ENCODE peak calls at places on chromosomes 1 and 21, in five cellular contexts. One of them, this sample, is unnamed.

GRCh38 chr21:27772816-27773215 is 805.9 kb upstream of the ADAMTS5 start:
- DNase-seq in pancreas: no peak
- DNase-seq in activated CD4-positive, CD25-positive, alpha-beta regulatory T cell: no peak
- DNase-seq in ureter: no peak
- DNase-seq in epithelial cell of esophagus: no peak
- DNase-seq in this sample: no peak

GRCh38 chr1:47333922-47334764 is 553 bp downstream of the CMPK1 start:
- DNase-seq in pancreas: peak
- DNase-seq in activated CD4-positive, CD25-positive, alpha-beta regulatory T cell: peak
- DNase-seq in ureter: peak
- DNase-seq in epithelial cell of esophagus: peak
- DNase-seq in this sample: peak

GRCh38 chr1:153260473-153260979 is 1.0 kb downstream of the LORICRIN start:
- DNase-seq in pancreas: no peak
- DNase-seq in activated CD4-positive, CD25-positive, alpha-beta regulatory T cell: no peak
- DNase-seq in ureter: no peak
- DNase-seq in epithelial cell of esophagus: no peak
- DNase-seq in this sample: no peak

GRCh38 chr1:41560496-41560895 is 76.0 kb upstream of the EDN2 start:
- DNase-seq in pancreas: no peak
- DNase-seq in activated CD4-positive, CD25-positive, alpha-beta regulatory T cell: no peak
- DNase-seq in ureter: no peak
- DNase-seq in epithelial cell of esophagus: no peak
- DNase-seq in this sample: no peak

GRCh38 chr1:83764209-83764608 is 234.7 kb downstream of the TTLL7 start:
- DNase-seq in pancreas: no peak
- DNase-seq in activated CD4-positive, CD25-positive, alpha-beta regulatory T cell: no peak
- DNase-seq in ureter: no peak
- DNase-seq in epithelial cell of esophagus: no peak
- DNase-seq in this sample: no peak

GRCh38 chr1:86517336-86517735 is 29.5 kb upstream of the CLCA4 start:
- DNase-seq in pancreas: no peak
- DNase-seq in activated CD4-positive, CD25-positive, alpha-beta regulatory T cell: no peak
- DNase-seq in ureter: no peak
- DNase-seq in epithelial cell of esophagus: peak
- DNase-seq in this sample: no peak

GRCh38 chr1:26225033-26225831 is 8.8 kb upstream of the CEP85 start:
- DNase-seq in pancreas: peak
- DNase-seq in activated CD4-positive, CD25-positive, alpha-beta regulatory T cell: no peak
- DNase-seq in ureter: peak
- DNase-seq in epithelial cell of esophagus: peak
- DNase-seq in this sample: no peak

GRCh38 chr1:38003261-38004250 is 1.8 kb downstream of the FHL3 start:
- DNase-seq in pancreas: no peak
- DNase-seq in activated CD4-positive, CD25-positive, alpha-beta regulatory T cell: no peak
- DNase-seq in ureter: no peak
- DNase-seq in epithelial cell of esophagus: no peak
- DNase-seq in this sample: no peak

GRCh38 chr21:44951186-44951915 is 11.5 kb downstream of the SLX9 start:
- DNase-seq in pancreas: no peak
- DNase-seq in activated CD4-positive, CD25-positive, alpha-beta regulatory T cell: no peak
- DNase-seq in ureter: no peak
- DNase-seq in epithelial cell of esophagus: no peak
- DNase-seq in this sample: no peak

GRCh38 chr21:44640761-44641160 is 3.6 kb downstream of the KRTAP10-10 start:
- DNase-seq in pancreas: no peak
- DNase-seq in activated CD4-positive, CD25-positive, alpha-beta regulatory T cell: no peak
- DNase-seq in ureter: no peak
- DNase-seq in epithelial cell of esophagus: no peak
- DNase-seq in this sample: no peak

GRCh38 chr1:97047412-97047793 is 325.8 kb downstream of the PTBP2 start:
- DNase-seq in pancreas: no peak
- DNase-seq in activated CD4-positive, CD25-positive, alpha-beta regulatory T cell: no peak
- DNase-seq in ureter: no peak
- DNase-seq in epithelial cell of esophagus: no peak
- DNase-seq in this sample: no peak

GRCh38 chr1:171350579-171350978 is 36.6 kb downstream of the FMO4 start:
- DNase-seq in pancreas: no peak
- DNase-seq in activated CD4-positive, CD25-positive, alpha-beta regulatory T cell: no peak
- DNase-seq in ureter: no peak
- DNase-seq in epithelial cell of esophagus: no peak
- DNase-seq in this sample: no peak

GRCh38 chr1:222994506-222995229 is 148.4 kb downstream of the TLR5 start:
- DNase-seq in pancreas: no peak
- DNase-seq in activated CD4-positive, CD25-positive, alpha-beta regulatory T cell: no peak
- DNase-seq in ureter: no peak
- DNase-seq in epithelial cell of esophagus: peak
- DNase-seq in this sample: no peak

GRCh38 chr1:206891412-206891811 is 5.8 kb upstream of the IL24 start:
- DNase-seq in pancreas: no peak
- DNase-seq in activated CD4-positive, CD25-positive, alpha-beta regulatory T cell: no peak
- DNase-seq in ureter: no peak
- DNase-seq in epithelial cell of esophagus: peak
- DNase-seq in this sample: no peak

GRCh38 chr1:108561731-108562326 is 1.9 kb downstream of the EEIG2 start:
- DNase-seq in pancreas: peak
- DNase-seq in activated CD4-positive, CD25-positive, alpha-beta regulatory T cell: peak
- DNase-seq in ureter: peak
- DNase-seq in epithelial cell of esophagus: peak
- DNase-seq in this sample: no peak

GRCh38 chr1:168083456-168084325 is 53.0 kb downstream of the GPR161 start:
- DNase-seq in pancreas: no peak
- DNase-seq in activated CD4-positive, CD25-positive, alpha-beta regulatory T cell: no peak
- DNase-seq in ureter: no peak
- DNase-seq in epithelial cell of esophagus: no peak
- DNase-seq in this sample: no peak

GRCh38 chr1:231991231-231991630 is 364.6 kb downstream of the DISC1 start:
- DNase-seq in pancreas: no peak
- DNase-seq in activated CD4-positive, CD25-positive, alpha-beta regulatory T cell: no peak
- DNase-seq in ureter: no peak
- DNase-seq in epithelial cell of esophagus: no peak
- DNase-seq in this sample: no peak

GRCh38 chr21:39048574-39048973 is 134.7 kb downstream of the PSMG1 start:
- DNase-seq in pancreas: no peak
- DNase-seq in activated CD4-positive, CD25-positive, alpha-beta regulatory T cell: no peak
- DNase-seq in ureter: no peak
- DNase-seq in epithelial cell of esophagus: peak
- DNase-seq in this sample: no peak

GRCh38 chr1:206699626-206700025 is 14.9 kb downstream of the MAPKAPK2 start:
- DNase-seq in pancreas: no peak
- DNase-seq in activated CD4-positive, CD25-positive, alpha-beta regulatory T cell: no peak
- DNase-seq in ureter: no peak
- DNase-seq in epithelial cell of esophagus: no peak
- DNase-seq in this sample: no peak

GRCh38 chr1:31936278-31936965 is 1.7 kb downstream of the PTP4A2 start:
- DNase-seq in pancreas: no peak
- DNase-seq in activated CD4-positive, CD25-positive, alpha-beta regulatory T cell: no peak
- DNase-seq in ureter: no peak
- DNase-seq in epithelial cell of esophagus: peak
- DNase-seq in this sample: no peak

GRCh38 chr21:37375866-37376574 is 9.4 kb downstream of the DYRK1A start:
- DNase-seq in pancreas: no peak
- DNase-seq in activated CD4-positive, CD25-positive, alpha-beta regulatory T cell: no peak
- DNase-seq in ureter: no peak
- DNase-seq in epithelial cell of esophagus: no peak
- DNase-seq in this sample: no peak

GRCh38 chr1:1135339-1136111 is 19.6 kb upstream of the C1orf159 start:
- DNase-seq in pancreas: no peak
- DNase-seq in activated CD4-positive, CD25-positive, alpha-beta regulatory T cell: no peak
- DNase-seq in ureter: no peak
- DNase-seq in epithelial cell of esophagus: no peak
- DNase-seq in this sample: no peak

GRCh38 chr1:180291004-180291403 is 60.9 kb downstream of the LHX4 start:
- DNase-seq in pancreas: no peak
- DNase-seq in activated CD4-positive, CD25-positive, alpha-beta regulatory T cell: no peak
- DNase-seq in ureter: no peak
- DNase-seq in epithelial cell of esophagus: no peak
- DNase-seq in this sample: no peak

GRCh38 chr1:109621402-109622101 is 1.9 kb downstream of the AMPD2 start:
- DNase-seq in pancreas: peak
- DNase-seq in activated CD4-positive, CD25-positive, alpha-beta regulatory T cell: no peak
- DNase-seq in ureter: no peak
- DNase-seq in epithelial cell of esophagus: no peak
- DNase-seq in this sample: peak

GRCh38 chr21:41011968-41012367 is 156.0 kb upstream of the BACE2 start:
- DNase-seq in pancreas: no peak
- DNase-seq in activated CD4-positive, CD25-positive, alpha-beta regulatory T cell: no peak
- DNase-seq in ureter: no peak
- DNase-seq in epithelial cell of esophagus: no peak
- DNase-seq in this sample: no peak

GRCh38 chr1:78553859-78554258 is 63.1 kb downstream of the PTGFR start:
- DNase-seq in pancreas: no peak
- DNase-seq in activated CD4-positive, CD25-positive, alpha-beta regulatory T cell: no peak
- DNase-seq in ureter: no peak
- DNase-seq in epithelial cell of esophagus: peak
- DNase-seq in this sample: no peak

GRCh38 chr21:16800536-16800935 is 712.3 kb upstream of the CXADR start:
- DNase-seq in pancreas: no peak
- DNase-seq in activated CD4-positive, CD25-positive, alpha-beta regulatory T cell: no peak
- DNase-seq in ureter: no peak
- DNase-seq in epithelial cell of esophagus: no peak
- DNase-seq in this sample: no peak

This sample was measured in right atrium auricular region.